ENCODE peak calls at places on chromosomes 5 and 9, in four cellular contexts. U, L, W and F are unnamed samples.

GRCh38 chr5:67617051-67617450 is 420.5 kb upstream of the CD180 start:
- DNase-seq in U (no peak), W (no peak), L (no peak), F (no peak)

GRCh38 chr9:70257991-70258691 is 637 bp upstream of the SMC5 start:
- DNase-seq in L (no peak), W (peak), U (peak), F (peak)

GRCh38 chr9:34611811-34612787 is at the start of gene RPP25L:
- DNase-seq in W (peak), U (peak), L (peak), F (peak)

GRCh38 chr5:156497816-156498215 is 170.9 kb downstream of the SGCD start:
- DNase-seq in U (peak), W (no peak), L (no peak), F (no peak)

GRCh38 chr5:171494452-171495121 is 75.1 kb downstream of the FGF18 start:
- DNase-seq in U (peak), L (no peak), W (peak), F (peak)

GRCh38 chr5:17218353-17219005 is 1.0 kb downstream of the BASP1 start:
- DNase-seq in W (no peak), U (peak), L (peak), F (peak)

GRCh38 chr5:89297111-89297510 is 414.1 kb upstream of the MEF2C start:
- DNase-seq in L (no peak), U (no peak), W (no peak), F (no peak)

GRCh38 chr9:136409557-136410455 is 608 bp downstream of the ENTR1 start:
- DNase-seq in L (no peak), U (no peak), W (no peak), F (peak)

GRCh38 chr9:124458441-124458840 is 8.2 kb downstream of the ADGRD2 start:
- DNase-seq in L (no peak), W (no peak), U (no peak), F (no peak)

GRCh38 chr5:158979749-158980521 is 119.8 kb downstream of the EBF1 start:
- DNase-seq in U (no peak), W (peak), L (no peak), F (no peak)

GRCh38 chr9:134644715-134645606 is 3.4 kb downstream of the COL5A1 start:
- DNase-seq in U (no peak), W (peak), L (no peak), F (no peak)

GRCh38 chr9:34163439-34163838 is 15.4 kb upstream of the UBAP1 start:
- DNase-seq in U (no peak), L (no peak), W (no peak), F (no peak)

GRCh38 chr5:43227655-43228054 is 35.6 kb downstream of the NIM1K start:
- DNase-seq in W (no peak), U (no peak), L (no peak), F (peak)

GRCh38 chr5:9820696-9821449 is 190.7 kb upstream of the TAS2R1 start:
- DNase-seq in W (no peak), L (no peak), U (no peak), F (no peak)

GRCh38 chr5:28281381-28281780 is 1243.0 kb upstream of the CDH9 start:
- DNase-seq in L (no peak), W (no peak), U (no peak), F (peak)

GRCh38 chr5:73312146-73312871 is 136.3 kb downstream of the FOXD1 start:
- DNase-seq in W (no peak), L (no peak), U (no peak), F (peak)

GRCh38 chr5:61966991-61967390 is 339.0 kb upstream of the KIF2A start:
- DNase-seq in U (no peak), W (no peak), L (no peak), F (no peak)

GRCh38 chr5:134140530-134141201 is 26.2 kb downstream of the TCF7 start:
- DNase-seq in W (no peak), U (peak), L (peak), F (peak)

GRCh38 chr9:818958-819357 is 22.5 kb upstream of the DMRT1 start:
- DNase-seq in U (no peak), L (no peak), W (no peak), F (no peak)

GRCh38 chr5:76082790-76083554 is at the start of gene SV2C:
- DNase-seq in U (peak), L (peak), W (no peak), F (peak)

GRCh38 chr5:104184264-104184663 is 621.7 kb upstream of the NUDT12 start:
- DNase-seq in W (no peak), L (no peak), U (no peak), F (no peak)

GRCh38 chr9:85640425-85640824 is 101.3 kb downstream of the AGTPBP1 start:
- DNase-seq in L (no peak), U (no peak), W (no peak), F (no peak)

GRCh38 chr5:57436586-57436985 is 46.0 kb downstream of the ACTBL2 start:
- DNase-seq in L (no peak), W (no peak), U (no peak), F (no peak)

GRCh38 chr5:66151491-66151890 is 7.4 kb downstream of the SREK1 start:
- DNase-seq in L (no peak), W (no peak), U (no peak), F (no peak)

GRCh38 chr9:99820330-99821186 is 1.1 kb upstream of the NR4A3 start:
- DNase-seq in U (no peak), W (no peak), L (no peak), F (peak)

GRCh38 chr5:55101556-55102276 is 730 bp upstream of the GZMA start:
- DNase-seq in U (no peak), W (no peak), L (no peak), F (no peak)

GRCh38 chr9:77456829-77457437 is 191.2 kb downstream of the GNA14 start:
- DNase-seq in W (peak), L (peak), U (peak), F (peak)

GRCh38 chr5:130136300-130136699 is 232.0 kb downstream of the CHSY3 start:
- DNase-seq in W (no peak), U (no peak), L (no peak), F (no peak)

GRCh38 chr5:154608531-154609011 is 130.5 kb upstream of the HAND1 start:
- DNase-seq in L (no peak), W (no peak), U (no peak), F (no peak)

GRCh38 chr9:107491081-107492053 is 1.8 kb upstream of the KLF4 start:
- DNase-seq in U (no peak), W (no peak), L (no peak), F (no peak)